ENCODE peak calls at places on chromosomes 11 and 22, in seven cellular contexts. N is NCI-H2029; F is NCI-H1417; A is stimulated activated CD4-positive, alpha-beta T cell treated with anti-CD3 and anti-CD28 coated beads, TNF-alpha, amount 100 ng/mL, for 48 hours; O is cardiac fibroblast; G is AG09309; Q is CMK. V is an unnamed sample.

GRCh38 chr11:94067010-94067409 is 45.9 kb downstream of the HEPHL1 start:
- DNase-seq in G (no peak), N (no peak), F (no peak), A (no peak), O (no peak), Q (no peak), V (peak; percentile 5)

GRCh38 chr22:47740109-47740805 is 977.8 kb downstream of the TBC1D22A start:
- DNase-seq in G (no peak), N (no peak), Q (no peak), O (no peak), F (no peak), A (no peak), V (no peak)

GRCh38 chr11:76781046-76781801 is 1.9 kb upstream of the TSKU start:
- DNase-seq in G (no peak), O (no peak), F (no peak), N (no peak), Q (no peak), A (no peak), V (no peak)

GRCh38 chr11:8671242-8671641 is 11.2 kb downstream of the TRIM66 start:
- DNase-seq in G (peak; percentile 90), N (no peak), A (no peak), F (no peak), Q (no peak), O (peak; percentile 95), V (peak; percentile 94)

GRCh38 chr11:28077524-28077923 is 30.4 kb downstream of the KIF18A start:
- DNase-seq in O (no peak), G (no peak), Q (no peak), N (no peak), A (no peak), F (peak; percentile 4), V (no peak)

GRCh38 chr11:95156133-95156731 is 66.6 kb downstream of the ENDOD1 start:
- DNase-seq in A (no peak), G (no peak), Q (no peak), N (no peak), O (no peak), F (no peak), V (peak; percentile 40)

GRCh38 chr11:23311986-23312940 is 452.0 kb upstream of the CCDC179 start:
- DNase-seq in F (peak; percentile 18), N (no peak), Q (no peak), O (no peak), G (no peak), A (no peak), V (peak; percentile 49)

GRCh38 chr11:125918140-125918840 is 14.0 kb downstream of the DDX25 start:
- DNase-seq in G (no peak), O (no peak), A (no peak), N (no peak), F (no peak), Q (no peak), V (no peak)

GRCh38 chr11:46890665-46891064 is 27.7 kb downstream of the LRP4 start:
- DNase-seq in Q (no peak), A (no peak), N (no peak), O (no peak), F (no peak), G (no peak), V (no peak)

GRCh38 chr22:16562711-16563554 is 29.7 kb downstream of the CCT8L2 start:
- DNase-seq in Q (no peak), O (no peak), N (no peak), A (no peak), F (no peak), G (no peak), V (no peak)

GRCh38 chr22:38353142-38353629 is 36.0 kb upstream of the CSNK1E start:
- DNase-seq in A (peak; percentile 44), Q (no peak), N (peak; percentile 33), G (no peak), O (peak; percentile 59), F (peak; percentile 35), V (peak; percentile 42)

GRCh38 chr11:35260342-35260985 is 121.5 kb downstream of the CD44 start:
- DNase-seq in F (no peak), G (peak; percentile 54), Q (no peak), N (peak; percentile 5), A (no peak), O (peak; percentile 79), V (peak; percentile 72)

GRCh38 chr22:17035246-17035645 is 27.2 kb upstream of the GAB4 start:
- DNase-seq in A (no peak), G (no peak), N (peak; percentile 83), Q (no peak), F (no peak), O (no peak), V (peak; percentile 2)

GRCh38 chr22:43854151-43854785 is 8.0 kb downstream of the SULT4A1 start:
- DNase-seq in G (no peak), O (no peak), Q (no peak), N (no peak), A (no peak), F (no peak), V (no peak)

GRCh38 chr22:47192651-47193437 is 430.4 kb downstream of the TBC1D22A start:
- DNase-seq in F (no peak), G (no peak), N (no peak), O (no peak), Q (peak; percentile 15), A (no peak), V (no peak)